ENCODE peak calls at places on chromosome 3, in seven cellular contexts. S is CD8-positive, alpha-beta memory T cell; D is SJSA1; O is HFFc6; A is left cardiac atrium; V is AML-193; W is esophagus squamous epithelium. L is an unnamed sample.

GRCh38 chr3:149765762-149766334 is 13.6 kb upstream of the COMMD2 start:
- DNase-seq in D (peak), W (no peak), V (peak), A (no peak), O (peak), S (no peak), L (no peak)

GRCh38 chr3:12622335-12622734 is 41.6 kb downstream of the RAF1 start:
- DNase-seq in A (no peak), W (no peak), V (no peak), S (no peak), O (no peak), D (no peak), L (no peak)

GRCh38 chr3:141862279-141862816 is 14.1 kb upstream of the ATP1B3 start:
- DNase-seq in O (no peak), D (no peak), W (no peak), V (no peak), S (no peak), A (no peak), L (no peak)

GRCh38 chr3:46933261-46933660 is 43.3 kb downstream of the CCDC12 start:
- DNase-seq in A (no peak), O (no peak), V (no peak), W (no peak), D (no peak), S (no peak), L (no peak)

GRCh38 chr3:52347716-52348635 is 31.9 kb downstream of the DNAH1 start:
- DNase-seq in A (no peak), V (no peak), O (no peak), W (no peak), S (no peak), D (no peak), L (no peak)

GRCh38 chr3:126541628-126542339 is 16.9 kb downstream of the C3orf22 start:
- DNase-seq in O (no peak), V (no peak), W (no peak), A (peak), S (no peak), D (no peak), L (no peak)

GRCh38 chr3:24680214-24680967 is 185.7 kb upstream of the THRB start:
- DNase-seq in D (no peak), W (no peak), V (peak), O (no peak), A (peak), S (peak), L (no peak)

GRCh38 chr3:133570937-133571320 is 2.6 kb upstream of the CDV3 start:
- DNase-seq in D (no peak), S (no peak), W (no peak), O (no peak), A (no peak), V (no peak), L (no peak)

GRCh38 chr3:69433016-69433937 is 47.4 kb upstream of the FRMD4B start:
- DNase-seq in V (no peak), W (no peak), S (no peak), A (no peak), O (no peak), D (no peak), L (no peak)